ENCODE peak calls at places on chromosomes 5 and 9, in seven cellular contexts. L, M, S, W, K, D and I are unnamed samples.

GRCh38 chr5:42338136-42338535 is 85.1 kb upstream of the GHR start:
- DNase-seq in M (no peak), S (no peak), L (no peak), D (no peak), K (no peak), W (no peak), I (no peak)

GRCh38 chr5:61246768-61247307 is 84.6 kb upstream of the SMIM15 start:
- DNase-seq in L (no peak), D (no peak), S (no peak), M (no peak), K (no peak), W (no peak), I (no peak)

GRCh38 chr9:126379661-126380365 is 53.2 kb downstream of the MVB12B start:
- DNase-seq in D (no peak), W (no peak), L (no peak), M (peak; percentile 47), K (peak; percentile 15), S (no peak), I (no peak)

GRCh38 chr9:21591221-21592062 is 109.3 kb upstream of the IFNE start:
- DNase-seq in W (peak; percentile 86), K (peak; percentile 72), S (peak; percentile 95), L (no peak), M (peak; percentile 99), D (no peak), I (peak; percentile 96)

GRCh38 chr5:31036407-31036806 is 157.1 kb upstream of the CDH6 start:
- DNase-seq in W (no peak), L (no peak), K (no peak), D (no peak), M (peak; percentile 84), S (no peak), I (no peak)

GRCh38 chr5:116382025-116382873 is 192.4 kb downstream of the SEMA6A start:
- DNase-seq in L (no peak), D (no peak), S (no peak), W (no peak), K (no peak), M (no peak), I (no peak)

GRCh38 chr9:20447291-20447690 is 175.0 kb downstream of the MLLT3 start:
- DNase-seq in D (no peak), K (no peak), M (no peak), S (no peak), L (no peak), W (no peak), I (peak; percentile 62)

GRCh38 chr9:106467847-106468163 is 395.2 kb upstream of the ZNF462 start:
- DNase-seq in D (no peak), S (no peak), K (no peak), M (no peak), W (no peak), L (no peak), I (no peak)

GRCh38 chr9:101791938-101792337 is 53.5 kb upstream of the GRIN3A start:
- DNase-seq in L (peak; percentile 67), M (no peak), D (peak; percentile 77), W (no peak), K (peak; percentile 80), S (peak; percentile 77), I (no peak)

GRCh38 chr9:99235874-99236627 is 14.0 kb downstream of the SEC61B start:
- DNase-seq in K (no peak), W (no peak), D (no peak), M (no peak), S (no peak), L (no peak), I (no peak)

GRCh38 chr9:101977614-101978210 is 239.3 kb upstream of the GRIN3A start:
- DNase-seq in M (peak; percentile 12), W (no peak), D (no peak), S (peak; percentile 13), L (no peak), K (no peak), I (peak; percentile 14)

GRCh38 chr9:135608294-135608998 is 30.9 kb downstream of the GLT6D1 start:
- DNase-seq in L (no peak), W (no peak), D (no peak), S (no peak), K (no peak), M (no peak), I (no peak)

GRCh38 chr9:13412323-13412722 is 132.8 kb upstream of the MPDZ start:
- DNase-seq in W (no peak), M (no peak), K (no peak), D (no peak), S (no peak), L (no peak), I (no peak)

GRCh38 chr5:34676409-34676808 is 20.3 kb downstream of the RAI14 start:
- DNase-seq in L (no peak), M (peak; percentile 50), W (no peak), D (no peak), S (no peak), K (no peak), I (no peak)

GRCh38 chr5:153147891-153148623 is 342.4 kb upstream of the GRIA1 start:
- DNase-seq in D (peak; percentile 52), S (peak; percentile 85), W (peak; percentile 7), M (no peak), K (peak; percentile 58), L (peak; percentile 20), I (peak; percentile 59)

GRCh38 chr9:126440938-126441337 is 114.3 kb downstream of the MVB12B start:
- DNase-seq in D (no peak), M (no peak), S (no peak), W (no peak), K (peak; percentile 23), L (peak; percentile 40), I (no peak)

GRCh38 chr9:112783551-112783954 is 33.0 kb downstream of the SNX30 start:
- DNase-seq in K (no peak), D (no peak), L (no peak), S (no peak), M (no peak), W (no peak), I (no peak)

GRCh38 chr9:114070188-114071103 is 7.7 kb downstream of the AMBP start:
- DNase-seq in D (no peak), S (no peak), L (no peak), M (no peak), W (no peak), K (no peak), I (no peak)

GRCh38 chr5:180070726-180071417 is 687 bp downstream of the RNF130 start:
- DNase-seq in L (no peak), M (peak; percentile 55), K (no peak), W (peak; percentile 48), S (peak; percentile 73), D (no peak), I (peak; percentile 80)

GRCh38 chr5:3034881-3035280 is 283.4 kb upstream of the IRX2 start:
- DNase-seq in L (no peak), K (no peak), M (no peak), D (no peak), S (no peak), W (no peak), I (no peak)

GRCh38 chr5:32583582-32584232 is 1.6 kb upstream of the SUB1 start:
- DNase-seq in D (no peak), M (no peak), S (peak; percentile 42), W (no peak), K (peak; percentile 38), L (no peak), I (no peak)

GRCh38 chr5:107646418-107646817 is 24.3 kb downstream of the EFNA5 start:
- DNase-seq in S (no peak), D (no peak), K (no peak), M (no peak), L (no peak), W (no peak), I (peak; percentile 13)

GRCh38 chr5:13944564-13945195 is at the start of gene DNAH5:
- DNase-seq in D (no peak), S (no peak), W (no peak), M (peak; percentile 71), K (no peak), L (no peak), I (peak; percentile 71)

GRCh38 chr5:23332650-23333251 is 174.7 kb upstream of the PRDM9 start:
- DNase-seq in K (no peak), M (no peak), S (peak; percentile 58), D (no peak), L (no peak), W (no peak), I (no peak)

GRCh38 chr5:26329562-26330189 is 708.7 kb downstream of the CDH9 start:
- DNase-seq in K (no peak), L (peak; percentile 1), W (no peak), D (no peak), S (peak; percentile 20), M (no peak), I (peak; percentile 18)

GRCh38 chr9:115650768-115651167 is 502.8 kb upstream of the PAPPA start:
- DNase-seq in M (peak; percentile 98), L (no peak), K (no peak), W (peak; percentile 12), D (no peak), S (no peak), I (peak; percentile 82)

GRCh38 chr5:138468133-138468965 is 3.1 kb downstream of the EGR1 start:
- DNase-seq in D (no peak), M (peak; percentile 54), K (no peak), L (no peak), W (no peak), S (no peak), I (peak; percentile 88)

GRCh38 chr5:157994271-157994691 is 135.3 kb upstream of the CLINT1 start:
- DNase-seq in L (no peak), S (no peak), W (no peak), K (no peak), D (no peak), M (no peak), I (no peak)

GRCh38 chr9:9536481-9536880 is 1076.3 kb downstream of the PTPRD start:
- DNase-seq in K (no peak), L (no peak), W (no peak), D (no peak), M (no peak), S (peak; percentile 24), I (no peak)

GRCh38 chr5:113202904-113203716 is 226.5 kb downstream of the DCP2 start:
- DNase-seq in W (no peak), L (peak; percentile 83), M (peak; percentile 63), D (no peak), S (peak; percentile 98), K (peak; percentile 41), I (peak; percentile 80)

GRCh38 chr9:134554750-134555655 is 86.6 kb upstream of the COL5A1 start:
- DNase-seq in S (no peak), D (no peak), W (no peak), M (peak; percentile 38), K (peak; percentile 48), L (no peak), I (peak; percentile 81)
- H2BK120ac ChIP-seq in S (no peak overlapping the region), D (no peak overlapping the region), W (peak overlapping the region; percentile 6), M (peak overlapping the region; percentile 40), K (no peak overlapping the region), L (peak overlapping the region; percentile 14), I (peak overlapping the region; percentile 84)

GRCh38 chr9:34988218-34989055 is 1.1 kb upstream of the DNAJB5 start:
- DNase-seq in W (no peak), K (peak; percentile 50), M (no peak), L (no peak), S (peak; percentile 53), D (no peak), I (no peak)
- H4K8ac ChIP-seq in W (peak overlapping the region; percentile 8), K (no peak overlapping the region), M (peak overlapping the region; percentile 36), L (no peak overlapping the region), S (no peak overlapping the region), D (no peak overlapping the region), I (peak overlapping the region; percentile 39)

GRCh38 chr9:120696551-120697230 is 17.6 kb downstream of the MEGF9 start:
- DNase-seq in M (peak; percentile 38), L (no peak), K (no peak), S (no peak), W (no peak), D (no peak), I (peak; percentile 6)
- H2BK120ac ChIP-seq in M (peak overlapping the region; percentile 65), L (no peak overlapping the region), K (no peak overlapping the region), S (no peak overlapping the region), W (no peak overlapping the region), D (no peak overlapping the region), I (no peak overlapping the region)

GRCh38 chr9:76700916-76701315 is 63.3 kb upstream of the PCA3 start:
- DNase-seq in K (no peak), S (no peak), L (no peak), W (no peak), M (no peak), D (no peak), I (no peak)
- H4K8ac ChIP-seq in K (no peak overlapping the region), S (no peak overlapping the region), L (no peak overlapping the region), W (no peak overlapping the region), M (no peak overlapping the region), D (no peak overlapping the region), I (no peak overlapping the region)